ENCODE peak calls at places on chromosomes 1 and 21, in seven cellular contexts. I, Y, L, O, X, J and F are unnamed samples.

GRCh38 chr1:26861889-26862371 is 1.0 kb upstream of the SFN start:
- DNase-seq in I (peak; percentile 29), Y (no peak), L (no peak), O (no peak), X (no peak), J (peak; percentile 89), F (no peak)

GRCh38 chr1:101247404-101248287 is 10.8 kb downstream of the S1PR1 start:
- DNase-seq in I (no peak), Y (no peak), L (no peak), O (no peak), X (no peak), J (no peak), F (no peak)

GRCh38 chr1:3341236-3341994 is 113.0 kb upstream of the ARHGEF16 start:
- DNase-seq in I (no peak), Y (peak; percentile 59), L (no peak), O (no peak), X (no peak), J (no peak), F (no peak)

GRCh38 chr1:1954831-1955441 is 35.9 kb upstream of the TMEM52 start:
- DNase-seq in I (no peak), Y (peak; percentile 77), L (no peak), O (no peak), X (no peak), J (no peak), F (no peak)

GRCh38 chr21:27586986-27587385 is 620.1 kb upstream of the ADAMTS5 start:
- DNase-seq in I (no peak), Y (no peak), L (no peak), O (no peak), X (no peak), J (no peak), F (no peak)

GRCh38 chr21:38619865-38620513 is 121.7 kb upstream of the ERG start:
- DNase-seq in I (peak; percentile 67), Y (no peak), L (peak; percentile 91), O (no peak), X (no peak), J (no peak), F (no peak)

GRCh38 chr1:14310491-14310890 is 288.0 kb upstream of the KAZN start:
- DNase-seq in I (no peak), Y (no peak), L (no peak), O (no peak), X (no peak), J (no peak), F (no peak)

GRCh38 chr1:108719253-108719652 is 6.5 kb downstream of the FNDC7 start:
- DNase-seq in I (no peak), Y (no peak), L (no peak), O (no peak), X (no peak), J (no peak), F (no peak)

GRCh38 chr1:218164111-218164929 is 120.8 kb upstream of the RRP15 start:
- DNase-seq in I (no peak), Y (peak; percentile 84), L (peak; percentile 38), O (no peak), X (peak; percentile 50), J (no peak), F (no peak)

GRCh38 chr1:41525891-41526587 is 41.6 kb upstream of the EDN2 start:
- DNase-seq in I (no peak), Y (no peak), L (no peak), O (no peak), X (no peak), J (no peak), F (no peak)

GRCh38 chr1:46198026-46198826 is at the start of gene POMGNT1:
- DNase-seq in I (no peak), Y (peak; percentile 97), L (peak; percentile 76), O (peak; percentile 62), X (peak; percentile 77), J (no peak), F (no peak)

GRCh38 chr1:239349699-239350098 is 36.7 kb upstream of the CHRM3 start:
- DNase-seq in I (no peak), Y (no peak), L (no peak), O (no peak), X (no peak), J (no peak), F (no peak)

GRCh38 chr1:170734412-170735175 is 70.7 kb downstream of the PRRX1 start:
- DNase-seq in I (no peak), Y (no peak), L (no peak), O (no peak), X (no peak), J (no peak), F (no peak)

GRCh38 chr1:85264150-85264549 is 4.7 kb upstream of the C1orf52 start:
- DNase-seq in I (no peak), Y (no peak), L (no peak), O (no peak), X (no peak), J (peak; percentile 46), F (no peak)

GRCh38 chr1:20366766-20367602 is 76.3 kb downstream of the VWA5B1 start:
- DNase-seq in I (no peak), Y (peak; percentile 72), L (peak; percentile 56), O (no peak), X (peak; percentile 55), J (no peak), F (no peak)

GRCh38 chr1:3795453-3796214 is 664 bp downstream of the LRRC47 start:
- DNase-seq in I (no peak), Y (no peak), L (no peak), O (no peak), X (no peak), J (no peak), F (no peak)

GRCh38 chr1:181743878-181744312 is 260.6 kb downstream of the CACNA1E start:
- DNase-seq in I (no peak), Y (no peak), L (no peak), O (no peak), X (no peak), J (no peak), F (no peak)

GRCh38 chr21:14548751-14549150 is 2.6 kb upstream of the SAMSN1 start:
- DNase-seq in I (no peak), Y (no peak), L (peak; percentile 52), O (no peak), X (no peak), J (no peak), F (no peak)

GRCh38 chr1:37999434-38000232 is 5.7 kb downstream of the FHL3 start:
- DNase-seq in I (peak; percentile 35), Y (no peak), L (peak; percentile 84), O (no peak), X (no peak), J (no peak), F (no peak)

GRCh38 chr1:162847839-162848453 is 13.0 kb downstream of the CCDC190 start:
- DNase-seq in I (peak; percentile 58), Y (no peak), L (peak; percentile 88), O (peak; percentile 37), X (peak; percentile 74), J (peak; percentile 45), F (peak; percentile 67)

GRCh38 chr1:12142891-12143630 is 23.7 kb upstream of the TNFRSF1B start:
- DNase-seq in I (no peak), Y (peak; percentile 52), L (no peak), O (no peak), X (no peak), J (no peak), F (no peak)
- H3K27ac ChIP-seq in I (peak overlapping the region; percentile 84), Y (peak overlapping the region; percentile 86), L (no peak overlapping the region), O (no peak overlapping the region), X (peak overlapping the region; percentile 51), J (no peak overlapping the region), F (peak overlapping the region; percentile 84)

DNA sequence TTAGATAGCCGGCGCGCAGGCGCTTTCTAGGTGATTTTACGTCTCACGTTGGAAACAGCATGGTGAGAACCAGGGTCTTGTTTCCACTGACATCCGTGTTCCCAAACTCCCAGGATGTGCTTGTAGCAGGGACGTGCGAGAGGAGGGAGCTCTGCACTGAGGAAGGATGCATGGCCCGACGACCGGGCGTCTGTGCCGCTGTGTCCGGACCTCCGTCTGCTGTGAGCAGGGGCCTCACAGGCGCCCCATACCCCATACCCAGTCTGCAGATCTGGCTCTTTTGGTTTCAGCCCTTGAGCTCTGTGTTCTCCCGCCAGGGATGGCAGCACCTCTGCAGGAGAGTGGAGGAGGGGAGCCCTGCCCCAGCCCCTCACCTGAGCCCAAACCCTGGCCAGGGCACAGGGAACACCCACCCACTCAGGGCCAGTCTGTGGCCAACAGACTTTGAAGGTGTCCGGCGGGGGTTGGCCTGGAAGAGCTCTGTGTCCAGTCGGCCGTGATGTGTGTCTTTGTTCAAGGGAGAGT is 67.2 kb upstream of the COL6A1 start:
- DNase-seq in I (no peak), Y (peak; percentile 66), L (no peak), O (no peak), X (peak; percentile 48), J (no peak), F (no peak)
- H3K4me3 ChIP-seq in I (no peak overlapping the region), Y (no peak overlapping the region), L (no peak overlapping the region), O (no peak overlapping the region), X (no peak overlapping the region), J (no peak overlapping the region), F (no peak overlapping the region)

GRCh38 chr1:228240411-228241240 is 32.8 kb downstream of the OBSCN start:
- DNase-seq in I (no peak), Y (no peak), L (no peak), O (no peak), X (no peak), J (peak; percentile 35), F (no peak)

GRCh38 chr1:228241259-228241658 is 33.4 kb downstream of the OBSCN start:
- DNase-seq in I (no peak), Y (no peak), L (no peak), O (no peak), X (no peak), J (no peak), F (no peak)

GRCh38 chr1:228242313-228242864 is 34.5 kb downstream of the OBSCN start:
- DNase-seq in I (no peak), Y (no peak), L (no peak), O (no peak), X (no peak), J (no peak), F (no peak)

GRCh38 chr1:228245111-228245510 is 37.3 kb downstream of the OBSCN start:
- DNase-seq in I (no peak), Y (no peak), L (no peak), O (no peak), X (no peak), J (no peak), F (no peak)

DNA sequence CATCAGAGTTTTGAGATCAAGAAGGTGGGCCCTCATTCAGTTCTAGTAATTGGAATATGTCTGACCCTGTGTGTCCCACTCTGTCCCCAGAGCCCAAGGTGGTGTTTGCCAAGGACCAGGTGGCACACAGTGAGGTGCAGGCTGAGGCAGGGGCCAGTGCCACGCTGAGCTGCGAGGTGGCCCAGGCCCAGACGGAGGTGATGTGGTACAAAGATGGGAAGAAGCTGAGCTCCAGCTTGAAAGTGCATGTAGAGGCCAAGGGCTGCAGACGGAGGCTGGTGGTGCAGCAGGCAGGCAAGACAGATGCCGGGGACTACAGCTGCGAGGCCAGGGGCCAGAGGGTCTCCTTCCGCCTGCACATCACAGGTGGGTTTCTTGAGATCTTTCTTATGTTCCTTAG is 35.2 kb downstream of the OBSCN start:
- DNase-seq in I (no peak), Y (peak; percentile 55), L (no peak), O (no peak), X (no peak), J (no peak), F (no peak)
- H3K9me3 ChIP-seq in I (peaks cover 51% of the 10 kb centered on the region), Y (peaks cover 45% of the 10 kb centered on the region), L (no peaks in the 10 kb centered on the region), O (peaks cover 7% of the 10 kb centered on the region), X (no peaks in the 10 kb centered on the region), J (peaks cover 34% of the 10 kb centered on the region), F (peaks cover 43% of the 10 kb centered on the region)

DNA sequence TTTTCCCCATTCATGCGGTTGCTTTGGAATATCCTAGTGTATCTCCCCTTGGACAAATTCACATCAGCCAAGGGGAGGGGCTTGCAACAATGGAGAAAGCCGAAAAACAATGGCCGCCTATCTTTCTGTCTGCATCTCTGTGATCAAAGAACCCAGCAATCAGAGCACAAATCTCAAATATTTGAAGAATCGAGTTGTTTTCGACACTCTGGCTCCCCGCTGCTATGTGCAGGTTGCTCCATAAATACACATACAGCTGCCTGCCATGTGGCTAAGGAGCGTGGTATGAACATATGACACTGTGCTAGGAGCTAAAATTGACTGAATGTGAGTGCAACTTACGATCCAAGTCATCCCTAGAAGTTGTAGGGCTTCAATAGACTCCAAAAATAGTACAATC is 8.5 kb downstream of the CFHR4 start:
- DNase-seq in I (no peak), Y (no peak), L (no peak), O (no peak), X (peak; percentile 52), J (no peak), F (no peak)
- H3K27ac ChIP-seq in I (no peak overlapping the region), Y (no peak overlapping the region), L (no peak overlapping the region), O (no peak overlapping the region), X (peak overlapping the region; percentile 4), J (no peak overlapping the region), F (no peak overlapping the region)